ENCODE peak calls at places on chromosomes 3 and 15, in four cellular contexts. B is AG08395, M is GM13976, S is caudate nucleus. R is an unnamed sample.

GRCh38 chr3:42934111-42934510 is 28.2 kb downstream of the ZNF662 start:
- DNase-seq in S (no peak), M (no peak), B (no peak), R (no peak)

GRCh38 chr3:139559541-139559940 is 20.0 kb upstream of the RBP1 start:
- DNase-seq in B (peak), S (no peak), M (no peak), R (no peak)

GRCh38 chr3:119298565-119298941 is 4.4 kb downstream of the ARHGAP31 start:
- DNase-seq in B (no peak), S (no peak), M (no peak), R (no peak)

GRCh38 chr15:39918688-39919385 is 1.2 kb downstream of the GPR176 start:
- DNase-seq in B (peak), M (no peak), S (no peak), R (no peak)

GRCh38 chr15:27623149-27623548 is 476.0 kb downstream of the OCA2 start:
- DNase-seq in M (no peak), S (no peak), B (no peak), R (no peak)

GRCh38 chr3:123258811-123259420 is 57.2 kb downstream of the SEC22A start:
- DNase-seq in S (no peak), M (peak), B (peak), R (no peak)

GRCh38 chr3:122025296-122025695 is 3.2 kb upstream of the ILDR1 start:
- DNase-seq in M (peak), B (no peak), S (no peak), R (no peak)

GRCh38 chr15:68384451-68385239 is 47.3 kb downstream of the ITGA11 start:
- DNase-seq in S (no peak), M (no peak), B (peak), R (no peak)

GRCh38 chr3:143263844-143264243 is 144.3 kb downstream of the CHST2 start:
- DNase-seq in S (no peak), B (no peak), M (no peak), R (no peak)

GRCh38 chr15:39685999-39686613 is 96.5 kb downstream of the FSIP1 start:
- DNase-seq in S (no peak), M (peak), B (peak), R (no peak)

GRCh38 chr15:56772868-56773639 is 39.7 kb upstream of the ZNF280D start:
- DNase-seq in M (no peak), B (no peak), S (no peak), R (no peak)

GRCh38 chr15:90031231-90031791 is 30.2 kb downstream of the ZNF710 start:
- DNase-seq in B (peak), S (no peak), M (peak), R (no peak)

GRCh38 chr3:195591220-195591619 is 7.5 kb upstream of the APOD start:
- DNase-seq in S (no peak), M (no peak), B (no peak), R (no peak)

GRCh38 chr3:81581966-81582599 is 179.4 kb downstream of the GBE1 start:
- DNase-seq in B (peak), S (no peak), M (peak), R (no peak)

R was measured in cerebellar nuclear complex.